ENCODE peak calls at places on chromosomes 2 and 18, in five cellular contexts. U is neuronal stem cell, T is H9, A is mesendoderm, L is IMR-90. M is an unnamed sample.

GRCh38 chr2:203692039-203692710 is 14.3 kb upstream of the CD28 start:
- DNase-seq in U (no peak), T (no peak), A (no peak), L (no peak), M (peak)

GRCh38 chr18:43396266-43396665 is 119.0 kb upstream of the SYT4 start:
- DNase-seq in U (peak), T (no peak), A (peak), L (no peak), M (peak)

GRCh38 chr2:179268277-179268935 is 3.8 kb upstream of the SESTD1 start:
- DNase-seq in U (no peak), T (no peak), A (peak), L (peak), M (peak)

GRCh38 chr2:119260636-119261497 is 37.2 kb downstream of the STEAP3 start:
- DNase-seq in U (no peak), T (no peak), A (no peak), L (peak), M (no peak)

GRCh38 chr2:119180891-119181290 is 22.3 kb upstream of the C1QL2 start:
- DNase-seq in U (no peak), T (no peak), A (no peak), L (no peak), M (no peak)

GRCh38 chr2:167946367-167946955 is 300.9 kb downstream of the STK39 start:
- DNase-seq in U (peak), T (no peak), A (no peak), L (no peak), M (no peak)

GRCh38 chr2:230602562-230603230 is 109.9 kb upstream of the CAB39 start:
- DNase-seq in U (no peak), T (no peak), A (no peak), L (no peak), M (no peak)

GRCh38 chr18:70373062-70373519 is 84.2 kb downstream of the SOCS6 start:
- DNase-seq in U (no peak), T (no peak), A (peak), L (peak), M (peak)

GRCh38 chr18:25189391-25190185 is 162.4 kb downstream of the ZNF521 start:
- DNase-seq in U (no peak), T (no peak), A (no peak), L (no peak), M (no peak)

GRCh38 chr2:150144546-150145305 is 342.7 kb downstream of the RND3 start:
- DNase-seq in U (no peak), T (no peak), A (no peak), L (peak), M (peak)

GRCh38 chr2:196248467-196249104 is 77.2 kb upstream of the STK17B start:
- DNase-seq in U (no peak), T (no peak), A (no peak), L (peak), M (no peak)

GRCh38 chr2:7845332-7845731 is 836.5 kb upstream of the ID2 start:
- DNase-seq in U (no peak), T (no peak), A (no peak), L (peak), M (peak)

GRCh38 chr2:240997856-240998705 is at the start of gene SNED1:
- DNase-seq in U (peak), T (peak), A (peak), L (peak), M (peak)

GRCh38 chr2:161946489-161947107 is 127.4 kb downstream of the DPP4 start:
- DNase-seq in U (peak), T (no peak), A (peak), L (peak), M (peak)

GRCh38 chr18:75868031-75868430 is 440.5 kb upstream of the SMIM21 start:
- DNase-seq in U (no peak), T (no peak), A (peak), L (no peak), M (no peak)

GRCh38 chr2:24825883-24826800 is 32.9 kb downstream of the CENPO start:
- DNase-seq in U (no peak), T (peak), A (peak), L (no peak), M (peak)

GRCh38 chr2:29130295-29130694 is 15.1 kb downstream of the CLIP4 start:
- DNase-seq in U (no peak), T (no peak), A (peak), L (peak), M (peak)

GRCh38 chr2:182355815-182356214 is 71.0 kb downstream of the PDE1A start:
- DNase-seq in U (no peak), T (no peak), A (no peak), L (peak), M (no peak)

GRCh38 chr18:75211721-75212625 is 1.4 kb downstream of the TSHZ1 start:
- DNase-seq in U (peak), T (peak), A (peak), L (peak), M (peak)

GRCh38 chr2:44230378-44230777 is 44.9 kb upstream of the SLC3A1 start:
- DNase-seq in U (peak), T (no peak), A (peak), L (no peak), M (no peak)

GRCh38 chr2:40418614-40419013 is 33.3 kb downstream of the SLC8A1 start:
- DNase-seq in U (no peak), T (no peak), A (no peak), L (peak), M (no peak)

GRCh38 chr2:208315081-208315788 is 49.2 kb downstream of the PIKFYVE start:
- DNase-seq in U (no peak), T (no peak), A (no peak), L (peak), M (no peak)

GRCh38 chr18:76943542-76944339 is 121.4 kb downstream of the ZNF236 start:
- DNase-seq in U (no peak), T (no peak), A (no peak), L (peak), M (peak)

GRCh38 chr2:133414486-133415209 is 153.6 kb downstream of the NCKAP5 start:
- DNase-seq in U (no peak), T (no peak), A (no peak), L (peak), M (no peak)

GRCh38 chr2:227363756-227364155 is 15.3 kb downstream of the TM4SF20 start:
- DNase-seq in U (no peak), T (no peak), A (peak), L (no peak), M (no peak)

GRCh38 chr2:178109813-178110212 is 2.4 kb upstream of the RBM45 start:
- DNase-seq in U (no peak), T (no peak), A (peak), L (peak), M (peak)

GRCh38 chr18:77071711-77072292 is 60.8 kb downstream of the MBP start:
- DNase-seq in U (no peak), T (no peak), A (no peak), L (peak), M (peak)

GRCh38 chr2:240502430-240503121 is 55.2 kb downstream of the ANKMY1 start:
- DNase-seq in U (no peak), T (peak), A (no peak), L (no peak), M (no peak)

GRCh38 chr2:10717630-10718029 is 3.8 kb upstream of the ATP6V1C2 start:
- DNase-seq in U (no peak), T (no peak), A (no peak), L (peak), M (no peak)

GRCh38 chr2:96090527-96090926 is 25.8 kb downstream of the ADRA2B start:
- DNase-seq in U (no peak), T (no peak), A (no peak), L (peak), M (peak)

GRCh38 chr18:36745219-36745975 is 83.4 kb downstream of the TPGS2 start:
- DNase-seq in U (no peak), T (no peak), A (no peak), L (no peak), M (no peak)

GRCh38 chr2:38106420-38107182 is 30.6 kb upstream of the CYP1B1 start:
- DNase-seq in U (no peak), T (no peak), A (peak), L (peak), M (peak)

GRCh38 chr2:108377815-108378630 is at the start of gene SULT1C4:
- DNase-seq in U (peak), T (peak), A (peak), L (peak), M (peak)

GRCh38 chr2:43553341-43553855 is 42.4 kb downstream of the THADA start:
- DNase-seq in U (no peak), T (no peak), A (peak), L (no peak), M (no peak)

GRCh38 chr18:12895016-12895415 is 11.0 kb upstream of the PTPN2 start:
- DNase-seq in U (no peak), T (no peak), A (no peak), L (no peak), M (no peak)

DNA sequence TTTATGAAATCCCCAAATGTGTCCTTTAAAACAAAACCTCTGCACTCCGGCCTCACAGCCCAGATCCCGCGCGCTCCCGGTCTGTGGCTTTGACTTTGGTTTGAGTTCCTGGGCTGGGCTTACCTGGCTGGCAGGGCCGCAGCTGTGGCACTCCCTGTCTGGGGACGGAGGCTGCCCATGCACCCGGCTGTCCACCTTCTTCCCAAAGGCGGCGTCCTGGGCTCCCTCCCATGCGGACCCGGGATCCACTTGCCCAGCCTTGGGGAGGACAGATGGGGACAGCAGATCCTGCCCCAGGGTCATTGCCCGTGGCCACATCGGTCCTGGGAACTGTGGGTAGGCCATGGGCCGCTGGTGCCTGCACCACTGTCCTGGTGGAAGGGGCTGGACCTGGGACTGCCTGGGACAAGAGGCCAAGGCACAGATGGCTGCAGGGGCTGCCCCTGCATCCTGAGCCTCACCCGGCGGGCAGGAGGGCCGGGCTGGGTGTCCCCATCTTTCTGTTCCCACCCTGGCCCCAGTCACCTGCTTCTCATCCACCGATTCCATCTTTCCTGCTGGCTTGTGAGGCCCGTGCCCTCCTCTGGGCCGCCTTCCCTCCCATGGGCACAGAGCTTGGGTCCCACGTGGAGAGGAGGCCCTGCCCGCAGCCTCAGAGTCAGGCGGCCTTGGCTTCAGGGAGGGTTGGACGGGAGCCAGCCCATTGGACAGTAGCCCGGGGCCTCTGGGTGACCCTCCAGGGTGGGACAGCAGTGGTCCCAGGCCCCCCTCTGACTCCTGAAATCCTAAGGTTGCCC is 27.7 kb downstream of the NFATC1 start:
- DNase-seq in U (no peak), T (no peak), A (no peak), L (no peak), M (no peak)
- H4K8ac ChIP-seq in U (no peak), T (no peak), A (no peak), L (no peak), M (no peak)

GRCh38 chr2:16617282-16618266 is 48.1 kb downstream of the CYRIA start:
- DNase-seq in U (peak), T (peak), A (peak), L (peak), M (peak)
- H4K8ac ChIP-seq in U (no peak), T (no peak), A (no peak), L (no peak), M (peak)

GRCh38 chr2:160214461-160215055 is 14.5 kb upstream of the ITGB6 start:
- DNase-seq in U (no peak), T (no peak), A (peak), L (peak), M (peak)
- H4K8ac ChIP-seq in U (no peak), T (no peak), A (no peak), L (peak), M (no peak)

GRCh38 chr2:144390424-144391020 is 129.4 kb downstream of the ZEB2 start:
- DNase-seq in U (no peak), T (no peak), A (no peak), L (peak), M (no peak)

GRCh38 chr2:144389930-144390311 is 130.0 kb downstream of the ZEB2 start:
- DNase-seq in U (no peak), T (no peak), A (no peak), L (no peak), M (no peak)

GRCh38 chr2:144383571-144383970 is 136.3 kb downstream of the ZEB2 start:
- DNase-seq in U (no peak), T (no peak), A (no peak), L (no peak), M (no peak)

DNA sequence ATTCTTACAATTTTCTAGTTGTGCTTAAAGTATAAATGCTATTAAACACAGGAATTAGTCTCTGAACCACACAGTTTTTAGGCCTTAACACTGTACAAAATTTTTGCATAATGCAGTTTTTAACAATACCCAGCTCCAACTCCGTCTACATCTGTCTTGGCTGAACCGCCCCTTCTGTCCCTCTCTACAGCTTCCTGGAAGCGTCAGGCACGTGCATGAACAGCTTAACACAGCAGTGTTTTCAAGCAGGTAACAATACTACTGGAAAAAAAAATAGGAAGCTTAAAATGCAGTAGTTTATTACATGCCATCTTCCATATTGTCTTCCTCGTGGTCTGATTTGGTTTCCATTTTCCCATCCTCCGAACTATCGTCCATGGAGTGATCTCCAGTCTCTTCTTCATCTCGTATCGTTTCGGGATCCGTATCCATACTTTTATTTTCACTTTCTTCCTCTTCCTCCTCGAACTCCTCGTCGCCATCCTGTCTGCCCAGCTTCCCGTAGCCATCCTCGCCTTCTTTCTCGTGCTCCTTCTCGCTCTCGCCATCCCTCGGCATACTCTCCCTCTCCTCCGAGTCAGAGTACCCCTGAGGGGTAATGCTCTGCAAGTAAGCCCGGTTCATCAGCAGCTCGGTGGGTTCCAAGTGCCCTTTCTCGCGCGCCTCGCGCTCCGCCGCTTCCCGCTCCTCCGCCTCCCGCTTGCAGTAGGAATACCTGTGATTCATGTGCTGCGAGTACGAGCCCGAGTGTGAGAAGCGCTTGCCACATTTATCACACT is 130.6 kb downstream of the ZEB2 start:
- DNase-seq in U (no peak), T (peak), A (peak), L (no peak), M (no peak)
- H4K8ac ChIP-seq in U (no peak), T (no peak), A (no peak), L (no peak), M (no peak)

M was measured in mesenchymal stem cell.